ENCODE peak calls at places on chromosomes 2 and 18, in seven cellular contexts. R is CD8-positive, alpha-beta T cell; C is GM12864; X is kidney; B is spleen; E is fibroblast of pulmonary artery; K is bronchial epithelial cell. J is an unnamed sample.

GRCh38 chr18:7871560-7872456 is 304.7 kb downstream of the PTPRM start:
- DNase-seq in B (no peak), X (no peak), R (no peak), C (no peak), K (peak; percentile 94), E (peak; percentile 35), J (no peak)

GRCh38 chr2:147008481-147008880 is 836.3 kb upstream of the ACVR2A start:
- DNase-seq in E (no peak), K (peak; percentile 44), X (no peak), R (no peak), B (no peak), C (no peak), J (no peak)

GRCh38 chr2:8806885-8807701 is 30.3 kb downstream of the KIDINS220 start:
- DNase-seq in E (no peak), X (no peak), K (no peak), R (no peak), C (no peak), B (no peak), J (no peak)

GRCh38 chr18:6992761-6993160 is 124.8 kb downstream of the LAMA1 start:
- DNase-seq in K (no peak), E (no peak), R (no peak), B (no peak), X (no peak), C (no peak), J (no peak)

GRCh38 chr2:107633580-107634147 is 193.0 kb upstream of the RGPD4 start:
- DNase-seq in K (peak; percentile 93), X (no peak), B (no peak), E (peak; percentile 92), R (no peak), C (no peak), J (no peak)

GRCh38 chr2:210913461-210913860 is 357.1 kb downstream of the CPS1 start:
- DNase-seq in C (no peak), E (no peak), R (no peak), K (no peak), B (no peak), X (no peak), J (no peak)

GRCh38 chr2:126446106-126446695 is 209.8 kb upstream of the GYPC start:
- DNase-seq in E (no peak), X (no peak), C (no peak), B (no peak), K (no peak), R (no peak), J (no peak)

GRCh38 chr2:37871453-37872191 is 53.5 kb upstream of the RMDN2 start:
- DNase-seq in X (no peak), R (no peak), C (peak; percentile 29), E (peak; percentile 44), K (peak; percentile 98), B (no peak), J (no peak)

GRCh38 chr18:61727241-61727640 is 165.6 kb downstream of the RNF152 start:
- DNase-seq in R (no peak), C (no peak), K (peak; percentile 29), X (no peak), E (no peak), B (no peak), J (no peak)

GRCh38 chr18:24219561-24220317 is 80.9 kb downstream of the CABYR start:
- DNase-seq in R (no peak), K (no peak), E (no peak), C (no peak), X (no peak), B (no peak), J (no peak)

GRCh38 chr2:57141269-57141668 is 905.3 kb upstream of the VRK2 start:
- DNase-seq in B (no peak), E (no peak), X (no peak), C (no peak), R (no peak), K (no peak), J (no peak)

GRCh38 chr2:96374211-96374951 is 38.8 kb downstream of the NCAPH start:
- DNase-seq in X (no peak), C (no peak), E (peak; percentile 58), B (no peak), K (peak; percentile 59), R (no peak), J (no peak)

GRCh38 chr2:45637440-45637839 is 14.0 kb upstream of the PRKCE start:
- DNase-seq in B (no peak), R (no peak), E (no peak), X (no peak), K (peak; percentile 75), C (no peak), J (no peak)

GRCh38 chr2:177633111-177633510 is 240.5 kb downstream of the AGPS start:
- DNase-seq in R (no peak), E (no peak), K (no peak), B (no peak), C (no peak), X (no peak), J (no peak)

GRCh38 chr18:14976736-14977430 is 228.9 kb downstream of the ANKRD30B start:
- DNase-seq in K (peak; percentile 22), C (no peak), B (no peak), X (no peak), R (no peak), E (no peak), J (no peak)

GRCh38 chr18:10381516-10381915 is 72.9 kb upstream of the APCDD1 start:
- DNase-seq in E (no peak), X (no peak), C (no peak), B (no peak), R (no peak), K (no peak), J (no peak)

GRCh38 chr2:51813245-51813644 is 781.3 kb upstream of the NRXN1 start:
- DNase-seq in E (peak; percentile 69), B (no peak), K (peak; percentile 90), X (no peak), C (no peak), R (no peak), J (no peak)

GRCh38 chr18:21243041-21243431 is 1.0 kb downstream of the GREB1L start:
- DNase-seq in E (no peak), X (no peak), B (no peak), C (no peak), R (no peak), K (no peak), J (peak; percentile 62)

DNA sequence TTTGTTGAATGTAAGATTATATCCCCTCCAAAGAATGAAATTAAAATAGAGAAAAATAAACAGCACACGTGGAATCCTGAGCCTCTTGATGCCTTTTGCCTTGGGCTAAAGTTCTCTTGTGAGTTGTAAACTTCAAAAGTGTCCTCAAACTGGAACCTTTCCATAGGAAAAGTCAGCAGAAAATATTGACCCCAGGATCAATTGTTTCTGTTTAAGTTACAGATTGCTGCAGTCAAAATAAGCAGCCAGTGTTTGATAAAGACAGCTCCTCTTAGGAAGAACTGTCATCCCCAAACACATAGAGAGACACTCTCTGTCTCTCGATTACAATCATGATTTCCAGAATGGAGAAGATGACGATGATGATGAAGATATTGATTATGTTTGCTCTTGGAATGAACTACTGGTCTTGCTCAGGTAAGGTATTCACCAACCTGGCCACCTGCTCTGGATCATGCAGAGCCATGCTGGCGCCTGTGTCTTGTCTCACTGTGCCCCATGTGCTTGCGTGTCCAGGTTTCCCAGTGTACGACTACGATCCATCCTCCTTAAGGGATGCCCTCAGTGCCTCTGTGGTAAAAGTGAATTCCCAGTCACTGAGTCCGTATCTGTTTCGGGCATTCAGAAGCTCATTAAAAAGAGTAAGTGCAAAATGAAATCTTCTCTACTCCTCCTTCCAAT is at the start of gene SPP2:
- DNase-seq in E (no peak), X (no peak), K (no peak), C (no peak), B (no peak), R (no peak), J (no peak)
- H3K4me3 ChIP-seq in E (no peak within 1 kb of the TSS), X (no peak within 1 kb of the TSS), K (no peak within 1 kb of the TSS), C (no peak within 1 kb of the TSS), B (no peak within 1 kb of the TSS), R (no peak within 1 kb of the TSS), J (no peak within 1 kb of the TSS)

GRCh38 chr2:118726821-118727220 is 120.6 kb downstream of the EN1 start:
- DNase-seq in C (no peak), R (no peak), B (no peak), X (no peak), K (no peak), E (no peak), J (no peak)
- H3K4me3 ChIP-seq in C (no peak overlapping the region), R (no peak overlapping the region), B (no peak overlapping the region), X (no peak overlapping the region), K (no peak overlapping the region), E (no peak overlapping the region), J (no peak overlapping the region)

GRCh38 chr18:22347624-22348511 is 69.8 kb downstream of the CTAGE1 start:
- DNase-seq in C (no peak), R (peak; percentile 31), X (no peak), K (peak; percentile 23), B (no peak), E (peak; percentile 42), J (peak; percentile 75)
- H3K4me3 ChIP-seq in C (no peak overlapping the region), R (peak overlapping the region; percentile 51), X (peak overlapping the region; percentile 50), K (peak overlapping the region; percentile 49), B (peak overlapping the region; percentile 48), E (peak overlapping the region; percentile 53), J (peak overlapping the region; percentile 74)

GRCh38 chr2:11764920-11765319 is 18.5 kb downstream of the LPIN1 start:
- DNase-seq in C (no peak), K (no peak), X (no peak), B (no peak), R (no peak), E (no peak), J (no peak)
- H3K4me3 ChIP-seq in C (no peak overlapping the region), K (no peak overlapping the region), X (no peak overlapping the region), B (no peak overlapping the region), R (no peak overlapping the region), E (no peak overlapping the region), J (no peak overlapping the region)

GRCh38 chr18:39841133-39842041 is 2113.6 kb upstream of the PIK3C3 start:
- DNase-seq in B (peak; percentile 76), C (no peak), R (no peak), X (peak; percentile 80), E (peak; percentile 85), K (peak; percentile 39), J (peak; percentile 89)
- H3K4me3 ChIP-seq in B (peak overlapping the region; percentile 39), C (no peak overlapping the region), R (no peak overlapping the region), X (peak overlapping the region; percentile 22), E (peak overlapping the region; percentile 62), K (peak overlapping the region; percentile 33), J (peak overlapping the region; percentile 79)

GRCh38 chr18:3451166-3451988 is 1.4 kb downstream of the TGIF1 start:
- DNase-seq in E (peak; percentile 93), R (peak; percentile 75), C (no peak), B (peak; percentile 95), K (peak; percentile 69), X (peak; percentile 98), J (peak; percentile 93)
- H3K4me3 ChIP-seq in E (peak overlapping the region; percentile 83), R (peak overlapping the region; percentile 78), C (peak overlapping the region; percentile 60), B (peak overlapping the region; percentile 74), K (peak overlapping the region; percentile 63), X (peak overlapping the region; percentile 94), J (peak overlapping the region; percentile 100)

GRCh38 chr2:150424361-150424760 is 63.1 kb downstream of the RND3 start:
- DNase-seq in X (no peak), E (no peak), R (no peak), B (no peak), C (no peak), K (no peak), J (no peak)
- H3K4me3 ChIP-seq in X (no peak overlapping the region), E (no peak overlapping the region), R (no peak overlapping the region), B (no peak overlapping the region), C (no peak overlapping the region), K (no peak overlapping the region), J (no peak overlapping the region)

J was measured in endodermal cell.